ENCODE peak calls at places on chromosomes 6 and 20, in ten cellular contexts. D is lower lobe of right lung, N is neuronal stem cell, K is ovary, Y is spleen, Q is psoas muscle, R is GM23248, P is heart right ventricle, H is tibial artery, S is neural progenitor cell. G is an unnamed sample.

GRCh38 chr6:150625927-150626326 is 26.2 kb downstream of the PLEKHG1 start:
- DNase-seq in P (no peak), H (no peak), N (no peak), Q (no peak), R (no peak), S (no peak), Y (no peak), D (no peak), K (no peak), G (no peak)

GRCh38 chr6:130697661-130698535 is 129.3 kb upstream of the SMLR1 start:
- DNase-seq in N (peak; percentile 29), D (no peak), H (no peak), Y (no peak), R (peak; percentile 81), K (peak; percentile 27), S (peak; percentile 61), Q (no peak), P (no peak), G (peak; percentile 58)

GRCh38 chr6:56002336-56002735 is 126.9 kb upstream of the BMP5 start:
- DNase-seq in Y (no peak), Q (no peak), K (no peak), N (no peak), D (no peak), S (no peak), R (no peak), H (no peak), P (no peak), G (no peak)

GRCh38 chr6:12395898-12396297 is 105.7 kb downstream of the EDN1 start:
- DNase-seq in Q (no peak), D (no peak), Y (no peak), P (no peak), H (no peak), S (no peak), R (peak; percentile 52), K (no peak), N (no peak), G (no peak)

GRCh38 chr6:155273438-155273837 is 9.6 kb downstream of the CLDN20 start:
- DNase-seq in Y (no peak), P (no peak), S (no peak), K (no peak), D (no peak), Q (no peak), N (no peak), H (no peak), R (peak; percentile 37), G (no peak)

GRCh38 chr6:151063339-151063738 is 176.4 kb upstream of the AKAP12 start:
- DNase-seq in D (no peak), Y (no peak), N (no peak), K (no peak), P (no peak), R (peak; percentile 75), H (no peak), Q (no peak), S (no peak), G (no peak)

GRCh38 chr20:32494498-32495216 is 90.5 kb downstream of the NOL4L start:
- DNase-seq in K (no peak), H (no peak), S (no peak), D (no peak), R (no peak), P (no peak), Q (peak; percentile 18), N (no peak), Y (no peak), G (no peak)

GRCh38 chr6:50992704-50993625 is 174.3 kb downstream of the TFAP2B start:
- DNase-seq in P (no peak), Y (no peak), R (no peak), S (no peak), N (no peak), H (no peak), Q (no peak), D (no peak), K (no peak), G (no peak)

GRCh38 chr20:17940447-17940971 is 28.1 kb downstream of the SNX5 start:
- DNase-seq in P (no peak), H (no peak), Q (no peak), R (no peak), K (no peak), S (peak; percentile 14), Y (no peak), N (no peak), D (no peak), G (no peak)

GRCh38 chr20:53829086-53829703 is 235.6 kb upstream of the ZNF217 start:
- DNase-seq in Y (no peak), R (peak; percentile 99), K (no peak), P (no peak), N (no peak), D (no peak), S (no peak), Q (no peak), H (no peak), G (peak; percentile 46)

GRCh38 chr6:15137086-15137485 is 108.8 kb upstream of the JARID2 start:
- DNase-seq in D (no peak), Q (no peak), K (no peak), Y (no peak), P (no peak), N (no peak), S (no peak), H (no peak), R (no peak), G (no peak)

DNA sequence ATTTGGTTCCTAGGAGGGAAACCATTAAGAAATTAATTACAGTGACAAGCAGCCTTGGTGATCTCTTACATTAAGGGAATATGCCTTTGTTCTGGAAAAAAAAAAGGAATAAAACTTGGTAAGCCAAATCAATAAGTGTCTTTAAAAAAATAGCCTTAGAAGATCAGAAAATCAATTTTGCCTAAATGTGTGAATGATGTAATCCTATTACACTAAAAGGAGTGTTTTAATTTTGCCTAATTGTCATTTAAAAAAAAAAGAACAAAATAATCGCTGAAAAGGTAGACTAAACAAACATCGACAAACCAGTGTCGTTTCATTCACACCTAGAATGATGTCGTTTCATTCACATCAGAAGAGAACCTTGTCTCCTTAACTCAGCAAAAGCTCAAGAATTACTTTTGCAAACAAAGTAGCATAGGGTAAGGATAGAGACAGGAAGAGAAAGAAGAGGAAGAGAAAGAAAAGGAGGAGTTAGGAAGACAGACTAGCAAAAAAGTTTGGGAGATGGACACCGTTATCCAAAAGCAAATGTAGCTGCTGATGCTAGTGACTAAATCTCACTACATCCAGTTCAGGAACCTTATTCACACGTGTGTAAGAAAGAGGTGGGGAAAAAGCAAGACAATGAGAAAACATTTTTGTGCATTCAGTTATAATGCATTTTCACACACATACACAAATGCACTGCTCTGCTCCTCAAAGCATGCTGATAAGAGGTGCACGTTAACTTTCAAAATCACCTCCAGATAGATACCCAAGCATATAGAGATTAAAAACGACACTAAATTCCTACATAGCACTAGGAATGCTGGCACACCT is 60.6 kb downstream of the HIVEP2 start:
- DNase-seq in D (no peak), S (no peak), Q (no peak), N (no peak), R (peak; percentile 26), P (no peak), K (no peak), H (no peak), Y (no peak), G (no peak)
- H3K4me3 ChIP-seq in D (peak overlapping the region; percentile 33), S (no peak overlapping the region), Q (peak overlapping the region; percentile 59), N (no peak overlapping the region), R (peak overlapping the region; percentile 66), P (peak overlapping the region; percentile 54), K (peak overlapping the region; percentile 29), H (peak overlapping the region; percentile 48), Y (peak overlapping the region; percentile 27), G (no peak overlapping the region)

GRCh38 chr6:33785766-33786165 is 3.2 kb downstream of the LEMD2 start:
- DNase-seq in Y (no peak), S (no peak), K (no peak), R (peak; percentile 97), P (no peak), Q (no peak), D (no peak), H (no peak), N (no peak), G (no peak)

GRCh38 chr6:33782561-33782960 is 6.4 kb downstream of the LEMD2 start:
- DNase-seq in S (no peak), Q (no peak), H (no peak), Y (no peak), K (no peak), P (no peak), R (no peak), N (no peak), D (no peak), G (no peak)

GRCh38 chr6:33784787-33785186 is 4.1 kb downstream of the LEMD2 start:
- DNase-seq in R (no peak), N (no peak), D (no peak), P (no peak), Q (no peak), S (no peak), Y (no peak), K (no peak), H (no peak), G (no peak)

GRCh38 chr6:33781105-33781975 is 7.6 kb downstream of the LEMD2 start:
- DNase-seq in Y (no peak), H (no peak), R (peak; percentile 71), N (peak; percentile 71), S (peak; percentile 84), D (no peak), P (peak; percentile 45), Q (no peak), K (no peak), G (no peak)

GRCh38 chr6:33783781-33784520 is 5.0 kb downstream of the LEMD2 start:
- DNase-seq in D (no peak), P (no peak), K (no peak), Q (no peak), S (no peak), N (no peak), Y (no peak), R (peak; percentile 16), H (no peak), G (no peak)
- H3K4me1 ChIP-seq in D (peaks cover 42% of the 10 kb centered on the region), P (peaks cover 66% of the 10 kb centered on the region), K (peaks cover 19% of the 10 kb centered on the region), Q (peaks cover 33% of the 10 kb centered on the region), S (peaks cover 46% of the 10 kb centered on the region), N (peaks cover 28% of the 10 kb centered on the region), Y (peaks cover 51% of the 10 kb centered on the region), R (peaks cover 43% of the 10 kb centered on the region), H (peaks cover 43% of the 10 kb centered on the region), G (peaks cover 15% of the 10 kb centered on the region)

DNA sequence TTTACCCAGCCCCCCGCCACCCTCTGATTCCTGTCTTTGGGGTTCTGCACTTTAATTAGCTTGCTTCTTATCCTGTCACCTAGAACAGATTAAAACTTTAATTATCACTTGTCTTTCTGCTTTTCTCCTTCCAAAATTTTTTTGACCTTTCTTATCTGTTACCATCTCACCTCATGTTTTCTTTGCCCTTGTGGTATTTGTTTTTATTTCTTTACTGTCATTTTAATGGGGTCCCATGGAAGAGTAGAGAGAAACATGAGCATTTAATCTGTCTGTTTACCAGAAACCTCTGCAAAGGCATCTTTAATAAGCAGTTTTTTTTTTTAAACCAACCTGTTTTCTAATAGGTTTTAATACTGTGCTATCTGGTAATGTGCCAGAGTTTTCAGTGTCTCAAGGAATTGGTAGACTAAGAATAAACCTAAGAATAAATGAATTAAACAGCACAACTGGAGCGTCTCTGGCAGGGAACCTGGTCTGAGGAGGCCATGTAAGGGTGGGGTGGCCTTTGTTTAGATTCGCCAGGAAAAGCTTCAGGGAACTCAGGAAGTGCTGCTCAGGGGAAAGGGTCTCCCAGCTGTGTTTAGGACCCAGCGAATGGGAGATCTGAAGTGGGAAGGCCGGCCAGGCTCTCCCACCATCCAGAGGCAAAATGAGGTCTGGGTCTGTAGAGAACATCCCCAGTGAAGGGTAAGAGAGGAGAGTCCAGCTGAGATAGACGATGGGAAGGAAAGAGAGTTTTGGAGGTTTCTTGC is 69.8 kb downstream of the ARID1B start:
- DNase-seq in R (no peak), D (no peak), S (no peak), H (no peak), Q (no peak), Y (no peak), N (no peak), P (no peak), K (no peak), G (no peak)
- H3K27ac ChIP-seq in R (no peak overlapping the region), D (no peak overlapping the region), S (no peak overlapping the region), H (peak overlapping the region; percentile 44), Q (peak overlapping the region; percentile 82), Y (no peak overlapping the region), N (no peak overlapping the region), P (peak overlapping the region; percentile 72), K (no peak overlapping the region), G (peak overlapping the region; percentile 27)

GRCh38 chr20:50805349-50805684 is 10.5 kb downstream of the BCAS4 start:
- DNase-seq in H (no peak), P (no peak), D (no peak), R (no peak), K (no peak), Q (peak; percentile 14), Y (no peak), N (no peak), S (no peak), G (no peak)
- H3K4me3 ChIP-seq in H (no peak overlapping the region), P (no peak overlapping the region), D (no peak overlapping the region), R (no peak overlapping the region), K (no peak overlapping the region), Q (no peak overlapping the region), Y (no peak overlapping the region), N (no peak overlapping the region), S (no peak overlapping the region), G (no peak overlapping the region)